ENCODE peak calls at places on chromosome 22, in eight cellular contexts. A is body of pancreas; H is astrocyte; R is heart right ventricle; D is aorta; J is CD8-positive, alpha-beta T cell; S is A549; W is lower lobe of right lung. I is an unnamed sample.

GRCh38 chr22:46766611-46767010 is 4.2 kb downstream of the TBC1D22A start:
- DNase-seq in W (peak), D (peak), J (no peak), H (no peak), S (no peak), R (no peak), A (no peak), I (no peak)

GRCh38 chr22:22810018-22810427 is 77.6 kb upstream of the IGLL5 start:
- DNase-seq in A (peak), S (peak), R (no peak), J (peak), D (no peak), H (peak), W (peak), I (no peak)

GRCh38 chr22:46854125-46854870 is 91.8 kb downstream of the TBC1D22A start:
- DNase-seq in S (no peak), J (no peak), D (no peak), W (peak), R (peak), H (no peak), A (no peak), I (no peak)

GRCh38 chr22:27632451-27633295 is 168.9 kb downstream of the MN1 start:
- DNase-seq in W (no peak), J (no peak), H (peak), A (peak), R (peak), D (peak), S (no peak), I (no peak)

GRCh38 chr22:33126881-33127280 is 68.7 kb upstream of the SYN3 start:
- DNase-seq in A (no peak), J (no peak), W (no peak), D (no peak), H (no peak), R (no peak), S (no peak), I (peak)

GRCh38 chr22:44881624-44882023 is 128.2 kb downstream of the PHF21B start:
- DNase-seq in W (no peak), D (peak), S (no peak), H (no peak), J (no peak), R (no peak), A (no peak), I (no peak)

GRCh38 chr22:40665312-40665711 is 14.0 kb upstream of the MCHR1 start:
- DNase-seq in J (no peak), D (peak), S (no peak), A (no peak), W (no peak), R (peak), H (peak), I (no peak)

GRCh38 chr22:46213052-46213451 is 37.0 kb downstream of the CDPF1 start:
- DNase-seq in A (no peak), D (no peak), J (no peak), S (no peak), H (no peak), W (no peak), R (no peak), I (no peak)

GRCh38 chr22:42601879-42602465 is 12.7 kb downstream of the POLDIP3 start:
- DNase-seq in J (no peak), D (no peak), R (no peak), H (no peak), A (no peak), S (no peak), W (no peak), I (no peak)

GRCh38 chr22:26169312-26170111 is at the start of gene SEZ6L:
- DNase-seq in W (peak), D (peak), R (peak), A (peak), J (no peak), S (no peak), H (no peak), I (no peak)

GRCh38 chr22:40044102-40044869 is 49.5 kb downstream of the FAM83F start:
- DNase-seq in J (peak), D (peak), W (peak), A (peak), S (peak), H (peak), R (peak), I (peak)

DNA sequence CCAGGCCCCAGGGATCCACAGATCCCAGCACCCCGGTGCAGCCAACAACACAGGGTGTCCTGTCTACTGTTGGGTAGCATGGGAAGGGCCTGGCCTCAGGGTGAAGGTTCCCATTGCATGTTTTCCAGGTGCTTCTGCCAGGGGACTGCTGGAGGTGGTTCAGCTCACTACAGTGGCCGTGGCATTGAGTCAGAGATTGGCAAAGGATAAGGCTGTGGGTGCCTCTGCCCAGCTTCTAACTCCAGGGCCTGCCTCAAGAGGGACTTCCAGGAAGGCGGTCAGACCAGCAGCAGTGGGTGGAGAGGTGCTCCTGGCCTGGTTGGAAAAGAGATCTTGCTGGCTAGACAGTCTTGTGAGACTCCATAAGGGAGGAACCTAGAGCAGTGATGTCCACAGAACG is 20.9 kb downstream of the CSNK1E start:
- DNase-seq in D (no peak), J (no peak), A (no peak), S (no peak), H (no peak), R (no peak), W (no peak), I (peak)
- H3K27ac ChIP-seq in D (no peak), J (no peak), A (no peak), S (no peak), H (peak), R (no peak), W (no peak), I (peak)

GRCh38 chr22:36149464-36149863 is 11.1 kb downstream of the APOL3 start:
- DNase-seq in W (no peak), R (no peak), S (no peak), D (no peak), J (no peak), H (no peak), A (no peak), I (no peak)
- H3K27ac ChIP-seq in W (no peak), R (no peak), S (no peak), D (no peak), J (no peak), H (no peak), A (no peak), I (no peak)

GRCh38 chr22:31616315-31616980 is 45.6 kb downstream of the PISD start:
- DNase-seq in W (no peak), R (no peak), H (no peak), J (no peak), S (no peak), A (no peak), D (no peak), I (no peak)
- H3K27ac ChIP-seq in W (no peak), R (peak), H (no peak), J (no peak), S (no peak), A (no peak), D (no peak), I (no peak)

GRCh38 chr22:30304495-30305244 is 15.4 kb upstream of the CASTOR1 start:
- DNase-seq in A (peak), H (peak), J (no peak), R (no peak), W (no peak), S (no peak), D (peak), I (peak)
- H3K27ac ChIP-seq in A (peak), H (no peak), J (peak), R (peak), W (peak), S (no peak), D (peak), I (peak)

GRCh38 chr22:35893698-35894097 is 134.9 kb downstream of the RBFOX2 start:
- DNase-seq in R (peak), D (no peak), A (no peak), S (no peak), H (no peak), W (no peak), J (no peak), I (no peak)
- H3K27ac ChIP-seq in R (peak), D (no peak), A (no peak), S (peak), H (no peak), W (no peak), J (no peak), I (peak)

GRCh38 chr22:38735126-38735464 is 20.7 kb downstream of the SUN2 start:
- DNase-seq in J (no peak), H (no peak), W (no peak), S (no peak), A (no peak), R (no peak), D (no peak), I (no peak)
- H3K27ac ChIP-seq in J (no peak), H (no peak), W (no peak), S (no peak), A (peak), R (no peak), D (no peak), I (no peak)

GRCh38 chr22:17302616-17303015 is 66.6 kb upstream of the CECR2 start:
- DNase-seq in W (no peak), D (no peak), J (no peak), H (no peak), A (no peak), R (no peak), S (no peak), I (no peak)

GRCh38 chr22:17303441-17303839 is 65.8 kb upstream of the CECR2 start:
- DNase-seq in D (no peak), H (no peak), R (no peak), A (no peak), S (no peak), W (no peak), J (no peak), I (no peak)

GRCh38 chr22:17305076-17305475 is 64.2 kb upstream of the CECR2 start:
- DNase-seq in J (no peak), S (no peak), W (no peak), D (no peak), A (no peak), H (no peak), R (no peak), I (no peak)

GRCh38 chr22:17300926-17301325 is 68.3 kb upstream of the CECR2 start:
- DNase-seq in H (no peak), J (no peak), D (no peak), S (no peak), W (no peak), A (no peak), R (no peak), I (no peak)

GRCh38 chr22:17303840-17304779 is 65.2 kb upstream of the CECR2 start:
- DNase-seq in D (no peak), R (no peak), S (no peak), A (no peak), J (peak), H (no peak), W (no peak), I (no peak)
- H3K27ac ChIP-seq in D (no peak), R (no peak), S (no peak), A (no peak), J (no peak), H (no peak), W (no peak), I (no peak)

GRCh38 chr22:30667486-30668305 is at the start of gene DUSP18:
- DNase-seq in D (peak), R (peak), A (peak), S (peak), W (peak), H (peak), J (peak), I (peak)
- H3K27ac ChIP-seq in D (no peak), R (peak), A (peak), S (peak), W (peak), H (peak), J (peak), I (no peak)

I was measured in PC-9.